ENCODE peak calls at places on chromosomes 6 and 20, in five cellular contexts. Z, S, R, U and Y are unnamed samples.

GRCh38 chr6:92945799-92946198 is 473.6 kb downstream of the EPHA7 start:
- DNase-seq in R (no peak), S (no peak), Z (no peak), U (no peak), Y (no peak)

GRCh38 chr20:31673435-31673834 is 35.7 kb downstream of the COX4I2 start:
- DNase-seq in Z (no peak), R (no peak), S (no peak), U (no peak), Y (no peak)

GRCh38 chr6:34423254-34423653 is 2.6 kb downstream of the RPS10 start:
- DNase-seq in U (no peak), Z (no peak), R (no peak), S (no peak), Y (no peak)

GRCh38 chr6:146689806-146690205 is 91.0 kb downstream of the ADGB start:
- DNase-seq in Z (no peak), S (no peak), U (no peak), R (no peak), Y (no peak)

GRCh38 chr6:25370175-25371036 is 91.2 kb downstream of the CARMIL1 start:
- DNase-seq in U (no peak), Z (no peak), R (no peak), S (no peak), Y (no peak)

GRCh38 chr20:62367483-62368302 is 581 bp upstream of the LAMA5 start:
- DNase-seq in R (peak; percentile 60), U (peak; percentile 83), S (no peak), Z (no peak), Y (no peak)

GRCh38 chr20:45104786-45105185 is 3.9 kb upstream of the KCNS1 start:
- DNase-seq in Z (no peak), U (no peak), R (no peak), S (no peak), Y (no peak)

GRCh38 chr6:107714104-107714503 is 110.0 kb downstream of the SCML4 start:
- DNase-seq in S (no peak), R (no peak), U (no peak), Z (no peak), Y (no peak)

GRCh38 chr6:4225207-4225872 is 90.0 kb upstream of the ECI2 start:
- DNase-seq in U (no peak), R (no peak), Z (no peak), S (no peak), Y (no peak)

GRCh38 chr20:36094497-36094896 is 60.0 kb upstream of the EPB41L1 start:
- DNase-seq in U (no peak), R (no peak), S (no peak), Z (no peak), Y (no peak)

GRCh38 chr6:93677297-93677965 is 258.1 kb upstream of the EPHA7 start:
- DNase-seq in R (no peak), S (no peak), Z (no peak), U (no peak), Y (no peak)

GRCh38 chr6:128168244-128168643 is 267.4 kb upstream of the THEMIS start:
- DNase-seq in R (no peak), S (no peak), U (no peak), Z (no peak), Y (no peak)

GRCh38 chr6:157226026-157226639 is 97.2 kb downstream of the TMEM242 start:
- DNase-seq in U (no peak), R (no peak), Z (no peak), S (no peak), Y (no peak)

GRCh38 chr6:166005401-166005845 is 162.2 kb downstream of the TBXT start:
- DNase-seq in S (no peak), R (peak; percentile 80), U (no peak), Z (no peak), Y (no peak)

GRCh38 chr20:46062621-46063020 is 27.1 kb downstream of the NCOA5 start:
- DNase-seq in R (no peak), Z (no peak), U (no peak), S (no peak), Y (no peak)

GRCh38 chr20:46400828-46401477 is 5.5 kb downstream of the ELMO2 start:
- DNase-seq in R (no peak), U (no peak), Z (no peak), S (no peak), Y (no peak)

GRCh38 chr6:149766156-149766768 is 16.7 kb downstream of the PCMT1 start:
- DNase-seq in S (no peak), Z (no peak), U (no peak), R (no peak), Y (no peak)

GRCh38 chr6:118739976-118740771 is 88.8 kb upstream of the CEP85L start:
- DNase-seq in Z (no peak), S (no peak), R (no peak), U (no peak), Y (no peak)

GRCh38 chr6:125231574-125232343 is 70.0 kb downstream of the HDDC2 start:
- DNase-seq in R (no peak), U (no peak), S (no peak), Z (no peak), Y (no peak)

GRCh38 chr6:104227502-104227901 is 632.2 kb downstream of the HACE1 start:
- DNase-seq in Z (no peak), R (no peak), S (no peak), U (no peak), Y (no peak)

GRCh38 chr20:13148402-13148801 is 72.7 kb upstream of the ISM1 start:
- DNase-seq in U (no peak), Z (no peak), S (no peak), R (no peak), Y (no peak)

GRCh38 chr6:118963003-118963402 is 28.0 kb upstream of the MCM9 start:
- DNase-seq in S (no peak), R (no peak), U (no peak), Z (peak; percentile 7), Y (no peak)

GRCh38 chr20:8153281-8153908 is 21.3 kb downstream of the PLCB1 start:
- DNase-seq in R (no peak), Z (no peak), S (no peak), U (no peak), Y (no peak)

GRCh38 chr6:8627085-8627861 is 191.9 kb upstream of the SLC35B3 start:
- DNase-seq in U (no peak), S (no peak), Z (peak; percentile 44), R (no peak), Y (no peak)

GRCh38 chr6:168903638-168904345 is 349.9 kb downstream of the THBS2 start:
- DNase-seq in Z (no peak), U (no peak), R (no peak), S (no peak), Y (no peak)

DNA sequence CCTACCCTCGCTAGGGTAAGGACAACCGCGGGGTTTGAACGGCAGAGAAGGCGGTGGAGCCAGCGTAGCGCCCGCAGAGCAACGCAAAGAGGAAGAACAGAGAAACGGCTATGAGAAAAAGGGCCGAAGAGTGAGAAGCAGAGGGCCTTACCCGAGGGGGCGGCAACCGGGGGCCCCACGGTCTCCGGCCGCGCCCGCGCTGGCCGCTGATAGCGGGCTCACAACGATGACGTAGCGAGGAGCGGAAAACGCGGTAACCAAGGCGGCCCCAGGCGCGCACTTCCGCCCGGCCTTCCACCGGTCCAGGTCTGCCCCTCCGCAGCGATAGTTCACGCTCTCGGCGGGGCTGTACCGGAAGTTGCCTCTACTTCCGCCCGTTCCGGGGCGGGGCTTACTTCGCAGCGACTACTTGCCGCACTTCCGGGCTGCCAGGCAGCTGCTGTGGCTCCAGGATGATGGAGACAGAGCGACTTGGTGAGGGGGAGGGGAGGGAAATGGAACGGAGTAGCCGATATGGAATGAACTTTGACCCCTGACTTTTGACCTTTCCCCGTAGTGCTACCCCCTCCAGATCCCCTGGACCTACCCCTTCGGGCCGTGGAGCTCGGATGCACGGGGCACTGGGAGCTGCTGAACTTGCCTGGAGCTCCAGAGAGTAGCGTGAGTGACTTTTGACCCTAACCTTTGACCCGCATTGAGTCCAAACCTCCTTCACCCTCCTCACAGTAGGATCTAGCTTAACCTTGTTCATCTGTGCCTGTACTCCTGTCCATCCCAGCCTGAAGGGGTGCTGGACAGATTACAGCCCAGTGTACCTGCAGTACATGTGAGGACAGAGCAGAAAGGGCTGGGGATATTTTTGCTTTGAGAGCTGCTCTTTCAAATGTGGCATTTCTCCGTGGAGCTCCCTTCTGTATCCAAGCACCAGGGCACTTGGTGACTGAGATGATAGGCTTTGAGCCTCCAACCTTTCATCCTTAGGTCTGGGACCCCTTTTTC is at the start of the genes NELFE and SKIC2:
- DNase-seq in Z (peak; percentile 95), R (peak; percentile 99), S (peak; percentile 99), U (peak; percentile 97), Y (peak; percentile 98)
- TF ChIP-seq POLR2A in Z (peak; percentile 50), R (peak; percentile 18), S (peak; percentile 69), U (no peak), Y (peak; percentile 56)

GRCh38 chr20:3679749-3680700 is 1.8 kb downstream of the ADAM33 start:
- DNase-seq in S (no peak), Z (no peak), R (peak; percentile 71), U (no peak), Y (no peak)

GRCh38 chr20:3681352-3681930 is 369 bp downstream of the ADAM33 start:
- DNase-seq in U (no peak), S (no peak), R (no peak), Z (no peak), Y (no peak)

GRCh38 chr20:3678893-3679720 is 2.7 kb downstream of the ADAM33 start:
- DNase-seq in Z (no peak), R (no peak), S (no peak), U (no peak), Y (no peak)

GRCh38 chr20:3681931-3682820 is at the start of gene ADAM33:
- DNase-seq in S (no peak), Z (no peak), R (peak; percentile 52), U (peak; percentile 78), Y (no peak)

GRCh38 chr20:3680701-3681351 is 984 bp downstream of the ADAM33 start:
- DNase-seq in Z (no peak), U (no peak), S (no peak), R (no peak), Y (no peak)
- H3K4me3 ChIP-seq in Z (no peak overlapping the region), U (peak overlapping the region; percentile 65), S (no peak overlapping the region), R (peak overlapping the region; percentile 52), Y (peak overlapping the region; percentile 74)

DNA sequence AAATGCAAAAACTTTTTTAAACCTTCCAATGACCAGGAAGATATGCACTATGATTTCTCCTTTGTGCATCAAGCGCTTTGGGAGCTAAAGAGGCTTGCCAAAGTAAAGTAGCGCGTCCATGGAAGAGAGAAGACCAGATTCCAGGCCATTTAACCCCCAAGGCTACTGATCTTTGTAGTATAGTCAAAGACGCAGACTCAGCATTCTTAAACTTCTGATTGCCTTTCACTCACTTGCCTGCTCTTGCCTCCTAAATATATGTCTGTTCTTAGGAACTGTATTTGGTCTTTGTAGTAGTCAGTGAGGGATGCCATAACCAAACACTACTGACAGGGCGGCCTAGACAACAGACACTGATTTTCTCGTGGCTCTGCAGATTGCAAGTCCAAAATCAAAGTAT is 426.4 kb downstream of the PRKN start:
- DNase-seq in Z (no peak), U (no peak), R (no peak), S (no peak), Y (no peak)
- H3K9me3 ChIP-seq in Z (no peaks in the 10 kb centered on the region), U (no peaks in the 10 kb centered on the region), R (no peaks in the 10 kb centered on the region), S (no peaks in the 10 kb centered on the region), Y (no peaks in the 10 kb centered on the region)

GRCh38 chr6:105372142-105372861 is 30.6 kb downstream of the PREP start:
- DNase-seq in U (no peak), R (no peak), Z (no peak), S (no peak), Y (no peak)
- TF ChIP-seq POLR2A in U (no peak), R (no peak), Z (no peak), S (no peak), Y (no peak)

DNA sequence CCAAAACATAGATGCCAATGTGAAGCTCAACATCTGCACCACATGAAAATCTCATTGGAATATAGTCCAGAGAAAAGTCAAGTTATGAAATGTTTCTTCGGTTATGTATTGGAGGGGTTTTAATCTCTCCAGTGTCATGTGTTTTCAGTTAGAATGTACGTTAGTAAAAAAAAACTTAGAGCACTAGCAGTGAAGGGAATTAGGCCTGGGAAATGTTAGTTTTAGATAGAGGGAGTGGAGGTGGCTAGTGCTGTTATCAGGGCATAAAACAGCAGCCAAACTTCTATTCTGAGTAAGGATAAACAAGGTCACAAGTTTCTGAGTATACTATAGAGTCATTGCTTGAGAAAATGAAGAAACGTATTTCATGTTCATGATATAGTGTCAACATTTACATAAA is 42.9 kb downstream of the HDGFL1 start:
- DNase-seq in S (no peak), Z (no peak), U (no peak), R (no peak), Y (no peak)
- H3K4me3 ChIP-seq in S (no peak overlapping the region), Z (no peak overlapping the region), U (no peak overlapping the region), R (no peak overlapping the region), Y (no peak overlapping the region)